ENCODE peak calls at places on chromosome 12, in six cellular contexts. E is upper lobe of left lung; I is activated CD4-positive, alpha-beta memory T cell treated with anti-CD3 and anti-CD28 coated beads, Interleukin-2, amount 10 ng/mL, durations not matched to agents 7 days and 5 days; K is non-pigmented ciliary epithelial cell; W is cardiac fibroblast; D is stimulated activated CD4-positive, alpha-beta T cell treated with anti-CD3 and anti-CD28 coated beads, TNF-alpha, amount 100 ng/mL, for 48 hours. V is an unnamed sample.

GRCh38 chr12:5432011-5432400 is at the start of gene NTF3:
- DNase-seq in E (no peak), I (no peak), K (no peak), W (peak; percentile 40), D (no peak), V (no peak)

GRCh38 chr12:91422811-91423210 is 240.2 kb upstream of the DCN start:
- DNase-seq in E (no peak), I (no peak), K (no peak), W (no peak), D (no peak), V (no peak)

GRCh38 chr12:50508420-50508819 is 3.6 kb downstream of the DIP2B start:
- DNase-seq in E (no peak), I (no peak), K (no peak), W (no peak), D (no peak), V (no peak)

GRCh38 chr12:254039-254438 is 8.6 kb downstream of the SLC6A13 start:
- DNase-seq in E (no peak), I (no peak), K (no peak), W (no peak), D (no peak), V (no peak)

GRCh38 chr12:92827836-92828431 is 101.2 kb downstream of the EEA1 start:
- DNase-seq in E (no peak), I (peak; percentile 25), K (peak; percentile 8), W (peak; percentile 70), D (no peak), V (no peak)

GRCh38 chr12:131018808-131019397 is 65.2 kb downstream of the ADGRD1 start:
- DNase-seq in E (no peak), I (no peak), K (no peak), W (no peak), D (no peak), V (no peak)

GRCh38 chr12:95970905-95971304 is 25.2 kb downstream of the HAL start:
- DNase-seq in E (no peak), I (no peak), K (no peak), W (no peak), D (no peak), V (no peak)

GRCh38 chr12:92492291-92492690 is 210.5 kb upstream of the PLEKHG7 start:
- DNase-seq in E (no peak), I (no peak), K (no peak), W (no peak), D (no peak), V (no peak)

GRCh38 chr12:90013409-90013808 is 304.8 kb upstream of the ATP2B1 start:
- DNase-seq in E (no peak), I (no peak), K (no peak), W (no peak), D (no peak), V (no peak)

GRCh38 chr12:124660846-124661245 is 93.4 kb upstream of the NCOR2 start:
- DNase-seq in E (no peak), I (no peak), K (no peak), W (no peak), D (no peak), V (no peak)

GRCh38 chr12:28023156-28023887 is 50.8 kb upstream of the PTHLH start:
- DNase-seq in E (no peak), I (no peak), K (peak; percentile 84), W (peak; percentile 90), D (no peak), V (peak; percentile 89)

GRCh38 chr12:64320611-64321010 is 69.9 kb downstream of the C12orf56 start:
- DNase-seq in E (no peak), I (no peak), K (no peak), W (peak; percentile 1), D (no peak), V (no peak)

GRCh38 chr12:19915392-19916192 is 452.7 kb upstream of the PDE3A start:
- DNase-seq in E (no peak), I (no peak), K (peak; percentile 17), W (peak; percentile 78), D (no peak), V (no peak)

GRCh38 chr12:64387201-64387816 is 3.2 kb downstream of the C12orf56 start:
- DNase-seq in E (no peak), I (no peak), K (no peak), W (no peak), D (no peak), V (no peak)

GRCh38 chr12:56128669-56129209 is 672 bp downstream of the ESYT1 start:
- DNase-seq in E (no peak), I (no peak), K (no peak), W (peak; percentile 37), D (no peak), V (no peak)

GRCh38 chr12:67382206-67382871 is 113.2 kb downstream of the CAND1 start:
- DNase-seq in E (no peak), I (no peak), K (no peak), W (no peak), D (no peak), V (no peak)

GRCh38 chr12:107794451-107794850 is 19.9 kb downstream of the ASCL4 start:
- DNase-seq in E (no peak), I (no peak), K (no peak), W (no peak), D (no peak), V (no peak)

GRCh38 chr12:55727643-55728184 is 1.1 kb downstream of the CD63 start:
- DNase-seq in E (peak; percentile 87), I (no peak), K (no peak), W (peak; percentile 74), D (no peak), V (no peak)

GRCh38 chr12:111434680-111435338 is 29.1 kb downstream of the SH2B3 start:
- DNase-seq in E (peak; percentile 68), I (peak; percentile 82), K (no peak), W (peak; percentile 73), D (peak; percentile 69), V (no peak)

GRCh38 chr12:67558775-67559174 is 89.8 kb upstream of the DYRK2 start:
- DNase-seq in E (no peak), I (no peak), K (no peak), W (no peak), D (no peak), V (no peak)

GRCh38 chr12:69644516-69644915 is 33.8 kb upstream of the LRRC10 start:
- DNase-seq in E (no peak), I (no peak), K (no peak), W (no peak), D (no peak), V (no peak)

GRCh38 chr12:9127484-9127883 is 11.8 kb upstream of the A2M start:
- DNase-seq in E (no peak), I (no peak), K (no peak), W (no peak), D (no peak), V (no peak)

GRCh38 chr12:7439579-7440505 is 4.1 kb downstream of the CD163L1 start:
- DNase-seq in E (peak; percentile 31), I (peak; percentile 46), K (peak; percentile 10), W (peak; percentile 37), D (peak; percentile 9), V (no peak)

GRCh38 chr12:41709463-41710285 is 435.0 kb downstream of the GXYLT1 start:
- DNase-seq in E (no peak), I (no peak), K (peak; percentile 22), W (no peak), D (no peak), V (no peak)

GRCh38 chr12:57452181-57452936 is 2.7 kb upstream of the INHBE start:
- DNase-seq in E (no peak), I (no peak), K (peak; percentile 65), W (peak; percentile 86), D (peak; percentile 37), V (peak; percentile 86)

V was measured in AG04449.